ENCODE peak calls at places on chromosomes 6 and 20, in six cellular contexts. R is cerebellum; J is ACHN; C is activated gamma-delta T cell treated with Interleukin-2 at 50 U/mL for 16 hours; W is CD8-positive, alpha-beta memory T cell; N is activated CD4-positive, alpha-beta T cell treated with anti-CD3 and anti-CD28 coated beads, Interleukin-2, amount 50 U/mL, for 1 hour. B is an unnamed sample.

GRCh38 chr6:45886776-45887175 is 128.9 kb downstream of the CLIC5 start:
- DNase-seq in R (no peak), J (no peak), C (no peak), W (no peak), N (no peak), B (no peak)

GRCh38 chr20:45905505-45906079 is 6.4 kb downstream of the PLTP start:
- DNase-seq in R (no peak), J (peak), C (no peak), W (no peak), N (no peak), B (no peak)

GRCh38 chr6:106820412-106820852 is 154.1 kb downstream of the CD24 start:
- DNase-seq in R (no peak), J (peak), C (no peak), W (no peak), N (no peak), B (no peak)

GRCh38 chr6:10424005-10424404 is 9.1 kb upstream of the TFAP2A start:
- DNase-seq in R (no peak), J (no peak), C (no peak), W (no peak), N (no peak), B (no peak)

GRCh38 chr20:32536861-32537656 is 48.1 kb downstream of the NOL4L start:
- DNase-seq in R (peak), J (no peak), C (peak), W (peak), N (peak), B (peak)

GRCh38 chr20:3282271-3283221 is 43.6 kb upstream of the SLC4A11 start:
- DNase-seq in R (no peak), J (no peak), C (no peak), W (no peak), N (no peak), B (no peak)

GRCh38 chr20:38585404-38586180 is 4.6 kb downstream of the ADIG start:
- DNase-seq in R (no peak), J (no peak), C (no peak), W (no peak), N (no peak), B (no peak)

GRCh38 chr6:90362273-90362672 is 65.6 kb upstream of the BACH2 start:
- DNase-seq in R (no peak), J (no peak), C (no peak), W (no peak), N (no peak), B (no peak)

GRCh38 chr20:46599227-46599987 is 49.0 kb upstream of the OCSTAMP start:
- DNase-seq in R (no peak), J (no peak), C (no peak), W (no peak), N (no peak), B (no peak)

GRCh38 chr6:155089746-155090145 is 94.6 kb downstream of the TIAM2 start:
- DNase-seq in R (no peak), J (peak), C (no peak), W (no peak), N (no peak), B (no peak)

GRCh38 chr6:90175627-90176538 is 120.8 kb downstream of the BACH2 start:
- DNase-seq in R (no peak), J (no peak), C (no peak), W (no peak), N (peak), B (no peak)

GRCh38 chr20:20465259-20465658 is 97.4 kb downstream of the INSM1 start:
- DNase-seq in R (no peak), J (no peak), C (no peak), W (no peak), N (no peak), B (no peak)

GRCh38 chr20:23005761-23006160 is 29.4 kb upstream of the SSTR4 start:
- DNase-seq in R (no peak), J (no peak), C (no peak), W (no peak), N (no peak), B (no peak)

GRCh38 chr6:20953019-20953418 is 418.8 kb downstream of the CDKAL1 start:
- DNase-seq in R (no peak), J (peak), C (no peak), W (no peak), N (no peak), B (no peak)

GRCh38 chr6:35299674-35300073 is 2.1 kb downstream of the DEF6 start:
- DNase-seq in R (no peak), J (no peak), C (no peak), W (no peak), N (no peak), B (no peak)

GRCh38 chr20:53291548-53291947 is 302.1 kb downstream of the ZNF217 start:
- DNase-seq in R (no peak), J (peak), C (no peak), W (no peak), N (no peak), B (no peak)

GRCh38 chr6:73299171-73300073 is 36.4 kb upstream of the KHDC1 start:
- DNase-seq in R (no peak), J (no peak), C (no peak), W (no peak), N (no peak), B (no peak)

GRCh38 chr6:111478749-111479148 is 4.3 kb downstream of the REV3L start:
- DNase-seq in R (peak), J (peak), C (no peak), W (no peak), N (no peak), B (no peak)

GRCh38 chr6:98107801-98108200 is 726.6 kb upstream of the POU3F2 start:
- DNase-seq in R (no peak), J (no peak), C (no peak), W (no peak), N (no peak), B (no peak)

GRCh38 chr6:3835055-3835731 is 14.0 kb upstream of the FAM50B start:
- DNase-seq in R (no peak), J (no peak), C (no peak), W (no peak), N (no peak), B (no peak)

GRCh38 chr6:138640028-138640427 is 133.5 kb upstream of the CCDC28A start:
- DNase-seq in R (no peak), J (no peak), C (no peak), W (no peak), N (no peak), B (no peak)

GRCh38 chr20:58199058-58199457 is 29.4 kb downstream of the ANKRD60 start:
- DNase-seq in R (no peak), J (no peak), C (no peak), W (no peak), N (no peak), B (no peak)

GRCh38 chr6:137878810-137879285 is 11.8 kb downstream of the TNFAIP3 start:
- DNase-seq in R (no peak), J (no peak), C (no peak), W (no peak), N (peak), B (no peak)

GRCh38 chr6:37917568-37917967 is 98.0 kb downstream of the ZFAND3 start:
- DNase-seq in R (no peak), J (no peak), C (no peak), W (no peak), N (no peak), B (no peak)

GRCh38 chr6:3312604-3313167 is 53.9 kb downstream of the PSMG4 start:
- DNase-seq in R (no peak), J (no peak), C (no peak), W (no peak), N (no peak), B (no peak)

GRCh38 chr6:167393731-167394130 is 68.8 kb downstream of the TTLL2 start:
- DNase-seq in R (no peak), J (no peak), C (no peak), W (no peak), N (no peak), B (no peak)

GRCh38 chr6:27293436-27294152 is 18.5 kb downstream of the POM121L2 start:
- DNase-seq in R (no peak), J (peak), C (no peak), W (no peak), N (no peak), B (no peak)

GRCh38 chr6:2119275-2119674 is 126.1 kb downstream of the GMDS start:
- DNase-seq in R (no peak), J (no peak), C (no peak), W (no peak), N (no peak), B (no peak)

GRCh38 chr20:7094438-7094997 is 327.0 kb downstream of the BMP2 start:
- DNase-seq in R (no peak), J (peak), C (no peak), W (no peak), N (no peak), B (no peak)

GRCh38 chr20:44646023-44646640 is 5.4 kb downstream of the ADA start:
- DNase-seq in R (no peak), J (no peak), C (peak), W (no peak), N (peak), B (no peak)

GRCh38 chr6:28384143-28384533 is 15.4 kb downstream of the ZSCAN12 start:
- DNase-seq in R (no peak), J (no peak), C (no peak), W (no peak), N (no peak), B (no peak)

GRCh38 chr20:41245086-41245707 is 72.3 kb downstream of the ZHX3 start:
- DNase-seq in R (peak), J (no peak), C (no peak), W (no peak), N (no peak), B (no peak)

GRCh38 chr6:115783402-115784061 is 277.2 kb downstream of the FRK start:
- DNase-seq in R (no peak), J (no peak), C (no peak), W (no peak), N (no peak), B (no peak)

GRCh38 chr20:6632187-6632586 is 135.3 kb upstream of the BMP2 start:
- DNase-seq in R (peak), J (peak), C (no peak), W (no peak), N (no peak), B (no peak)

GRCh38 chr6:11622156-11622555 is 84.6 kb downstream of the TMEM170B start:
- DNase-seq in R (no peak), J (no peak), C (no peak), W (no peak), N (no peak), B (no peak)

GRCh38 chr20:35058184-35058583 is 34.4 kb downstream of the TRPC4AP start:
- DNase-seq in R (no peak), J (no peak), C (no peak), W (no peak), N (no peak), B (no peak)

GRCh38 chr6:168239374-168239773 is 80.2 kb downstream of the DACT2 start:
- DNase-seq in R (no peak), J (peak), C (no peak), W (no peak), N (no peak), B (no peak)